ENCODE peak calls at places on chromosomes 12 and 14, in six cellular contexts. One of them, this sample, is unnamed.

GRCh38 chr12:3117144-3117581 is 40.0 kb downstream of the TSPAN9 start:
- DNase-seq in kidney tubule cell: peak; percentile 62
- DNase-seq in Calu3: no peak
- DNase-seq in K562: no peak
- DNase-seq in NCI-H345: no peak
- DNase-seq in choroid plexus epithelial cell: peak; percentile 76
- DNase-seq in this sample: no peak

GRCh38 chr14:102584871-102585869 is 7.3 kb upstream of the RCOR1 start:
- DNase-seq in kidney tubule cell: no peak
- DNase-seq in Calu3: no peak
- DNase-seq in K562: peak; percentile 70
- DNase-seq in NCI-H345: no peak
- DNase-seq in choroid plexus epithelial cell: no peak
- DNase-seq in this sample: no peak

GRCh38 chr12:55072093-55072492 is 52.3 kb downstream of the NEUROD4 start:
- DNase-seq in kidney tubule cell: peak; percentile 41
- DNase-seq in Calu3: peak; percentile 77
- DNase-seq in K562: no peak
- DNase-seq in NCI-H345: peak; percentile 44
- DNase-seq in choroid plexus epithelial cell: peak; percentile 14
- DNase-seq in this sample: peak; percentile 35

GRCh38 chr14:101573289-101573688 is 12.0 kb downstream of the DIO3 start:
- DNase-seq in kidney tubule cell: no peak
- DNase-seq in Calu3: no peak
- DNase-seq in K562: no peak
- DNase-seq in NCI-H345: no peak
- DNase-seq in choroid plexus epithelial cell: no peak
- DNase-seq in this sample: no peak

GRCh38 chr12:31650927-31651326 is 8.6 kb upstream of the ETFBKMT start:
- DNase-seq in kidney tubule cell: peak; percentile 92
- DNase-seq in Calu3: peak; percentile 30
- DNase-seq in K562: no peak
- DNase-seq in NCI-H345: no peak
- DNase-seq in choroid plexus epithelial cell: no peak
- DNase-seq in this sample: no peak

GRCh38 chr12:123064885-123065619 is 84.6 kb downstream of the ARL6IP4 start:
- DNase-seq in kidney tubule cell: no peak
- DNase-seq in Calu3: no peak
- DNase-seq in K562: no peak
- DNase-seq in NCI-H345: peak; percentile 81
- DNase-seq in choroid plexus epithelial cell: no peak
- DNase-seq in this sample: peak; percentile 47

GRCh38 chr12:1552171-1552570 is 42.2 kb downstream of the FBXL14 start:
- DNase-seq in kidney tubule cell: peak; percentile 75
- DNase-seq in Calu3: no peak
- DNase-seq in K562: no peak
- DNase-seq in NCI-H345: no peak
- DNase-seq in choroid plexus epithelial cell: no peak
- DNase-seq in this sample: no peak

GRCh38 chr12:53739285-53740129 is 12.3 kb upstream of the CALCOCO1 start:
- DNase-seq in kidney tubule cell: no peak
- DNase-seq in Calu3: no peak
- DNase-seq in K562: no peak
- DNase-seq in NCI-H345: no peak
- DNase-seq in choroid plexus epithelial cell: peak; percentile 25
- DNase-seq in this sample: peak; percentile 47

GRCh38 chr14:25049559-25050493 is at the start of gene STXBP6:
- DNase-seq in kidney tubule cell: peak; percentile 63
- DNase-seq in Calu3: peak; percentile 73
- DNase-seq in K562: no peak
- DNase-seq in NCI-H345: peak; percentile 74
- DNase-seq in choroid plexus epithelial cell: peak; percentile 56
- DNase-seq in this sample: peak; percentile 59

GRCh38 chr12:77995436-77996167 is 164.9 kb downstream of the NAV3 start:
- DNase-seq in kidney tubule cell: peak; percentile 89
- DNase-seq in Calu3: no peak
- DNase-seq in K562: no peak
- DNase-seq in NCI-H345: no peak
- DNase-seq in choroid plexus epithelial cell: peak; percentile 74
- DNase-seq in this sample: no peak

GRCh38 chr14:94754391-94754942 is 15.4 kb downstream of the GSC start:
- DNase-seq in kidney tubule cell: no peak
- DNase-seq in Calu3: no peak
- DNase-seq in K562: no peak
- DNase-seq in NCI-H345: no peak
- DNase-seq in choroid plexus epithelial cell: no peak
- DNase-seq in this sample: no peak

GRCh38 chr12:95601626-95602025 is 50.4 kb upstream of the USP44 start:
- DNase-seq in kidney tubule cell: peak; percentile 72
- DNase-seq in Calu3: no peak
- DNase-seq in K562: no peak
- DNase-seq in NCI-H345: no peak
- DNase-seq in choroid plexus epithelial cell: peak; percentile 9
- DNase-seq in this sample: no peak

GRCh38 chr12:58363971-58364370 is 422.6 kb downstream of the ATP23 start:
- DNase-seq in kidney tubule cell: no peak
- DNase-seq in Calu3: no peak
- DNase-seq in K562: no peak
- DNase-seq in NCI-H345: no peak
- DNase-seq in choroid plexus epithelial cell: no peak
- DNase-seq in this sample: no peak

GRCh38 chr12:97465012-97465345 is 2.4 kb downstream of the RMST start:
- DNase-seq in kidney tubule cell: no peak
- DNase-seq in Calu3: no peak
- DNase-seq in K562: no peak
- DNase-seq in NCI-H345: no peak
- DNase-seq in choroid plexus epithelial cell: no peak
- DNase-seq in this sample: peak; percentile 90

GRCh38 chr12:51191516-51192283 is 18.8 kb upstream of the TFCP2 start:
- DNase-seq in kidney tubule cell: no peak
- DNase-seq in Calu3: no peak
- DNase-seq in K562: no peak
- DNase-seq in NCI-H345: no peak
- DNase-seq in choroid plexus epithelial cell: no peak
- DNase-seq in this sample: no peak

This sample was measured in NCI-H1092 treated with DMSO at 0.1 percent for 48 hours.